ENCODE peak calls at places on chromosomes 5 and 9, in nine cellular contexts. K is activated T-cell treated with anti-CD3 and anti-CD28 coated beads, Interleukin-2, amount 50 U/mL, for 72 hours; Z is ELR; L is PC-3; Y is HS-5; O is C1 segment of cervical spinal cord; I is M059J; H is aorta; R is T-helper 22 cell. G is an unnamed sample.

GRCh38 chr5:89816038-89816437 is 593.5 kb downstream of the CETN3 start:
- DNase-seq in K (no peak), Z (no peak), L (no peak), Y (peak), O (no peak), I (no peak), H (no peak), R (no peak), G (no peak)

GRCh38 chr5:127029513-127030258 is 672 bp downstream of the MARCHF3 start:
- DNase-seq in K (peak), Z (peak), L (peak), Y (peak), O (no peak), I (peak), H (peak), R (peak), G (peak)

GRCh38 chr5:36150676-36151433 is 832 bp downstream of the LMBRD2 start:
- DNase-seq in K (peak), Z (peak), L (peak), Y (peak), O (no peak), I (peak), H (no peak), R (no peak), G (no peak)

GRCh38 chr9:4828776-4829175 is 36.0 kb downstream of the RCL1 start:
- DNase-seq in K (no peak), Z (peak), L (peak), Y (no peak), O (no peak), I (peak), H (no peak), R (no peak), G (no peak)

GRCh38 chr9:93205045-93205768 is 21.3 kb downstream of the WNK2 start:
- DNase-seq in K (no peak), Z (no peak), L (no peak), Y (no peak), O (peak), I (peak), H (peak), R (no peak), G (no peak)

GRCh38 chr9:17795708-17796107 is 216.8 kb downstream of the SH3GL2 start:
- DNase-seq in K (no peak), Z (peak), L (no peak), Y (no peak), O (no peak), I (peak), H (no peak), R (no peak), G (no peak)

GRCh38 chr5:101424530-101425175 is 521.6 kb upstream of the ST8SIA4 start:
- DNase-seq in K (no peak), Z (peak), L (peak), Y (peak), O (no peak), I (peak), H (no peak), R (no peak), G (no peak)

GRCh38 chr9:90964101-90965020 is 162.7 kb downstream of the SYK start:
- DNase-seq in K (peak), Z (no peak), L (no peak), Y (no peak), O (no peak), I (no peak), H (peak), R (no peak), G (no peak)

GRCh38 chr5:155004138-155004744 is 9.3 kb upstream of the KIF4B start:
- DNase-seq in K (peak), Z (peak), L (peak), Y (no peak), O (no peak), I (peak), H (no peak), R (no peak), G (no peak)

GRCh38 chr9:129351058-129351641 is 173.1 kb upstream of the IER5L start:
- DNase-seq in K (no peak), Z (no peak), L (no peak), Y (no peak), O (no peak), I (no peak), H (no peak), R (no peak), G (no peak)

GRCh38 chr5:169716287-169716686 is 79.2 kb downstream of the DOCK2 start:
- DNase-seq in K (no peak), Z (peak), L (peak), Y (peak), O (no peak), I (peak), H (no peak), R (no peak), G (no peak)

GRCh38 chr5:76692274-76692540 is 23.7 kb upstream of the F2R start:
- DNase-seq in K (no peak), Z (no peak), L (no peak), Y (no peak), O (no peak), I (no peak), H (no peak), R (no peak), G (no peak)

GRCh38 chr5:147453901-147454814 is 55.7 kb downstream of the DPYSL3 start:
- DNase-seq in K (peak), Z (peak), L (peak), Y (peak), O (peak), I (peak), H (peak), R (peak), G (peak)

GRCh38 chr9:137302176-137303030 is at the start of gene NRARP:
- DNase-seq in K (peak), Z (peak), L (peak), Y (no peak), O (peak), I (no peak), H (peak), R (peak), G (no peak)

G was measured in brain pericyte.